ENCODE peak calls at places on chromosome 1, in four cellular contexts. G, R, X and B are unnamed samples.

GRCh38 chr1:145986551-145986950 is 9.8 kb downstream of the TXNIP start:
- DNase-seq in R (no peak), G (peak), X (no peak), B (no peak)

GRCh38 chr1:183841950-183842816 is 37.3 kb downstream of the RGL1 start:
- DNase-seq in R (peak), X (peak), G (no peak), B (no peak)

GRCh38 chr1:214310010-214310409 is 29.1 kb downstream of the SMYD2 start:
- DNase-seq in R (no peak), X (no peak), G (no peak), B (peak)

GRCh38 chr1:172533511-172534116 is 664 bp downstream of the SUCO start:
- DNase-seq in R (peak), G (peak), X (peak), B (peak)

GRCh38 chr1:214135886-214136285 is 145.1 kb upstream of the SMYD2 start:
- DNase-seq in X (peak), R (no peak), G (no peak), B (no peak)

GRCh38 chr1:116377564-116378529 is 4.8 kb downstream of the ATP1A1 start:
- DNase-seq in R (peak), G (peak), X (peak), B (peak)

GRCh38 chr1:8539683-8540082 is 221.8 kb downstream of the SLC45A1 start:
- DNase-seq in R (peak), X (no peak), G (no peak), B (no peak)

GRCh38 chr1:168320805-168321577 is 40.3 kb downstream of the TBX19 start:
- DNase-seq in X (peak), G (no peak), R (no peak), B (peak)

GRCh38 chr1:33176362-33176850 is 5.4 kb downstream of the TRIM62 start:
- DNase-seq in X (no peak), G (no peak), R (no peak), B (no peak)

GRCh38 chr1:210328746-210329488 is at the start of gene HHAT:
- DNase-seq in G (peak), R (peak), X (peak), B (peak)

GRCh38 chr1:219123041-219123440 is 50.6 kb upstream of the LYPLAL1 start:
- DNase-seq in R (no peak), X (no peak), G (no peak), B (no peak)

DNA sequence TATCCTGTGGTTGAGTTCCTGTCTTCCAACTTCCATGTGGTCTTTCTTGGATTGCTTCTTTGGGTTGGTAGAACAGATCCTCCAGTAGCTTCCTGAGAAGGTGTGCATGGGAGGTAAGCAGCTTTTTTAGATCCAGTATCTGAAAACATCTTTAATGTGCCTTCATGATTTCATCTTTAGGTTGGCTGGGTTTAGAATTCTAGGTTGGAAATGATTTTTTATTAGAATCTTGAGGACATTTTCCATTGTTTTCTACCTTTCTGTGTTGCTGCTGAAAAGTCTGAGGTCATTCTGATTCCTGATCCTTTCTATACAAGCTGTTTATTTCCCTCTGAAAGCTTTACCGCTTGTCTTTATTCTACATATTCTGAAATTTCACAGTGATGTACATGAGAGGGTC is 94.8 kb downstream of the PEX14 start:
- DNase-seq in X (no peak), G (no peak), R (no peak), B (no peak)
- TF ChIP-seq CTCF in X (no peak), G (no peak), R (no peak), B (no peak)

GRCh38 chr1:84504580-84505021 is 1.6 kb upstream of the SPATA1 start:
- DNase-seq in G (no peak), R (peak), X (peak), B (peak)
- TF ChIP-seq CTCF in G (no peak), R (no peak), X (peak), B (no peak)

GRCh38 chr1:70617728-70618127 is 206.7 kb downstream of the CTH start:
- DNase-seq in R (no peak), X (no peak), G (no peak), B (no peak)
- TF ChIP-seq CTCF in R (no peak), X (no peak), G (no peak), B (no peak)

GRCh38 chr1:151834239-151834638 is 2.6 kb upstream of the RORC start:
- DNase-seq in R (no peak), X (no peak), G (no peak), B (no peak)
- TF ChIP-seq CTCF in R (no peak), X (no peak), G (no peak), B (no peak)

DNA sequence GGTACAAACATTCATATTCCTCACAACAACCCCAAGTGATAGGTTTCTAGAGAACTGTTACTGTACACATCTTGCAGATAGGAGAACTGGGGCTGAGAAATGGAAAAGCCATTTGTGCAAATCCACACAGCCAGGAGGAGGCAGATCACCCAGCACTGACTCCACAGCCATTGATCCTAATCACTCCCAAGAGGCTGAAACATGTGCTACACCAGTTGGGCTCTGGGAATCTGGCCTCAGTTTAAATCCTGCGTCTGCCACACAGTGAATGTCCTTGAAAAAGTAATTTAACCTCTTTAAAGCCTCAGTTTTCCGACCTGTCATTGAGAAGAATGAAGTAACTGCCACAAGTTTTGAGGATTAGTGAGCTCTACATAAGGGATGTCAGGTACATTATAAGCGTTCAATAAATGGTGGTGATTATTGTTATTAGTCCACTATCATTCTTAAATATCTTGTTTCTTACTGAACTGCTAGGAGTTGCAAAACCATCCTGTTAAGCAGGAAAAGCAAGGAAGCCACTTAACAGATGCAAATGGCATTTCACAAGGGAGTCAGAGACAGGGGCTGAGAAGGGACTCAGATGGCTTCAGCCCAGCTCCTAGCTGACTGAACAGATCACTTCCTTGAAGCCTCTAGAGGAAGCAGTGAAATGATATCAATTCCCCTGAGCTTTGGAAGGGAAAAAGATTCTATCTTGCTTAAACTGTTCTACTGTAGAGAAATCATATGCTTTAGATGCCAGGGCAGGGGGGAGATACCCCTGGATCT is 151.3 kb downstream of the ST6GALNAC5 start:
- DNase-seq in R (no peak), G (no peak), X (no peak), B (no peak)
- TF ChIP-seq CTCF in R (no peak), G (no peak), X (no peak), B (no peak)

DNA sequence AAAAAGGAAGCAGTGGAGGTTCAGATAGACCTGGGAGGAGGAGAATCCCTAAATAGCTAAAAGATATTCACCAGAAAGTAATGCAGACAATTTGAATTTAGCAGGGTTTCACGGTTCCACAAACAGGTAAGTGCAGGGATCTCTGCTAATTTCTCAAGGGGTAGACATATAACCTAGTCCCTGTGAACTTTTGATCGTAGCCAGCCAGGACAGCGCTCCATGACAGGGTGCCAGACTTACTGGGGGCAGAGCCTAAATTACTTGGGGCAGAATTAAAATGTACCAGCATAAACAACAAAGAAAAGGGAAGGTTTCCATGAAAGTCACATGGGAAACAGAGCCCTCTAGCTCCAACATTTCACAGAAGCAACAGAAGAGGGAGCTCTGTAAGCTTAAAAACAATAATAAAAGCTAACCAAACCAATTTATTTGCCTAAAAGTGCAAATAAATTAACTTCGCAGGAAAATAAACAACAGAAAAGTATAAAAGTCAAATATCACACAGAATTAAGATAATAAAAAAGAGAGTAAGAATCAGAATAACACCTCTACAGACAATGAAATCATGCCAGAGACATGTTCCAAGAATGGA is 198.3 kb downstream of the DUSP10 start:
- DNase-seq in X (peak), R (peak), G (peak), B (peak)
- TF ChIP-seq CTCF in X (peak), R (peak), G (peak), B (peak)